ENCODE peak calls at places on chromosome 1, in seven cellular contexts. F, L, K, Y, I, S and U are unnamed samples.

GRCh38 chr1:247376659-247377058 is 39.3 kb upstream of the NLRP3 start:
- DNase-seq in Y (no peak), S (no peak), F (no peak), L (no peak), K (no peak), I (no peak), U (peak; percentile 16)

GRCh38 chr1:39608906-39609305 is 30.5 kb downstream of the HEYL start:
- DNase-seq in L (no peak), S (no peak), K (no peak), Y (no peak), I (no peak), F (no peak), U (no peak)

GRCh38 chr1:204563324-204563723 is 47.1 kb downstream of the MDM4 start:
- DNase-seq in F (no peak), Y (no peak), L (no peak), K (no peak), S (no peak), I (no peak), U (no peak)

GRCh38 chr1:51926171-51926812 is 47.8 kb upstream of the NRDC start:
- DNase-seq in S (no peak), I (no peak), Y (no peak), L (no peak), F (peak; percentile 70), K (peak; percentile 66), U (no peak)

GRCh38 chr1:153540394-153541361 is at the start of gene S100A5:
- DNase-seq in L (no peak), F (peak; percentile 79), I (peak; percentile 66), S (no peak), Y (no peak), K (peak; percentile 78), U (no peak)

GRCh38 chr1:211566431-211567025 is 12.4 kb downstream of the SLC30A1 start:
- DNase-seq in I (no peak), K (no peak), F (no peak), L (no peak), Y (no peak), S (no peak), U (no peak)

GRCh38 chr1:77370161-77370560 is 88.3 kb downstream of the AK5 start:
- DNase-seq in S (no peak), F (no peak), L (no peak), I (no peak), Y (no peak), K (peak; percentile 59), U (no peak)

GRCh38 chr1:16082283-16083038 is 9.0 kb upstream of the FAM131C start:
- DNase-seq in I (peak; percentile 33), L (peak; percentile 36), S (peak; percentile 83), Y (peak; percentile 26), F (peak; percentile 64), K (peak; percentile 77), U (no peak)

GRCh38 chr1:153533689-153534201 is 2.0 kb downstream of the S100A6 start:
- DNase-seq in L (peak; percentile 88), Y (no peak), S (peak; percentile 76), I (no peak), K (peak; percentile 97), F (peak; percentile 96), U (no peak)

GRCh38 chr1:113118266-113118665 is 45.3 kb downstream of the LRIG2 start:
- DNase-seq in F (no peak), L (no peak), Y (no peak), I (no peak), S (no peak), K (no peak), U (no peak)

GRCh38 chr1:233025566-233025965 is 75.2 kb downstream of the NTPCR start:
- DNase-seq in K (no peak), I (no peak), L (no peak), Y (no peak), S (no peak), F (peak; percentile 16), U (no peak)

GRCh38 chr1:156347337-156347736 is 9.0 kb downstream of the TSACC start:
- DNase-seq in F (peak; percentile 68), S (no peak), I (no peak), L (peak; percentile 72), K (no peak), Y (no peak), U (no peak)

GRCh38 chr1:27971674-27972073 is 11.9 kb downstream of the XKR8 start:
- DNase-seq in K (no peak), I (no peak), Y (no peak), S (no peak), F (no peak), L (no peak), U (no peak)

GRCh38 chr1:36279110-36279788 is 26.9 kb upstream of the SH3D21 start:
- DNase-seq in F (no peak), S (no peak), L (no peak), K (no peak), I (no peak), Y (no peak), U (no peak)

GRCh38 chr1:28512058-28512611 is 6.3 kb downstream of the RCC1 start:
- DNase-seq in I (no peak), F (peak; percentile 53), S (no peak), L (no peak), K (peak; percentile 61), Y (no peak), U (no peak)

GRCh38 chr1:246142320-246142893 is 364.7 kb downstream of the SMYD3 start:
- DNase-seq in K (peak; percentile 93), I (no peak), Y (no peak), S (peak; percentile 25), L (peak; percentile 29), F (peak; percentile 90), U (no peak)

GRCh38 chr1:24351247-24351646 is 32.1 kb downstream of the GRHL3 start:
- DNase-seq in F (no peak), I (no peak), K (no peak), S (no peak), Y (no peak), L (no peak), U (no peak)